ENCODE peak calls at places on chromosomes 7 and 10, in ten cellular contexts. P, S, F, C, T, M, Q, V, U and Y are unnamed samples.
A peak's percentile ranks its signal among the peaks of the same experiment; 100 is the strongest.

GRCh38 chr7:25014735-25015134 is 34.8 kb upstream of the OSBPL3 start:
- DNase-seq in P (no peak), S (no peak), F (no peak), C (no peak), T (peak; percentile 91), M (no peak), Q (no peak), V (peak; percentile 80), U (no peak), Y (no peak)

GRCh38 chr10:84375011-84375410 is 46.6 kb downstream of the CCSER2 start:
- DNase-seq in P (peak; percentile 34), S (peak; percentile 18), F (no peak), C (peak; percentile 58), T (peak; percentile 36), M (peak; percentile 44), Q (peak; percentile 47), V (peak; percentile 48), U (peak; percentile 77), Y (peak; percentile 1)

GRCh38 chr7:41711283-41712064 is 8.6 kb upstream of the INHBA start:
- DNase-seq in P (no peak), S (no peak), F (no peak), C (peak; percentile 23), T (peak; percentile 15), M (no peak), Q (no peak), V (no peak), U (no peak), Y (no peak)

GRCh38 chr7:135706858-135707569 is 21.0 kb downstream of the SLC13A4 start:
- DNase-seq in P (no peak), S (no peak), F (no peak), C (no peak), T (peak; percentile 54), M (no peak), Q (no peak), V (no peak), U (no peak), Y (no peak)

GRCh38 chr7:128322040-128322643 is 21.6 kb downstream of the RBM28 start:
- DNase-seq in P (peak; percentile 27), S (peak; percentile 40), F (no peak), C (peak; percentile 11), T (peak; percentile 56), M (peak; percentile 27), Q (peak; percentile 16), V (peak; percentile 71), U (peak; percentile 76), Y (peak; percentile 70)

GRCh38 chr7:76262683-76263402 is 39.6 kb upstream of the HSPB1 start:
- DNase-seq in P (peak; percentile 48), S (peak; percentile 77), F (no peak), C (peak; percentile 43), T (peak; percentile 45), M (peak; percentile 47), Q (peak; percentile 50), V (peak; percentile 67), U (peak; percentile 75), Y (peak; percentile 67)

GRCh38 chr7:149587331-149587645 is 89.7 kb upstream of the ZNF746 start:
- DNase-seq in P (no peak), S (no peak), F (no peak), C (no peak), T (no peak), M (no peak), Q (no peak), V (no peak), U (no peak), Y (no peak)

GRCh38 chr7:25522727-25523126 is 294.4 kb upstream of the NPVF start:
- DNase-seq in P (no peak), S (no peak), F (no peak), C (no peak), T (no peak), M (no peak), Q (no peak), V (no peak), U (no peak), Y (no peak)

GRCh38 chr10:17662193-17663138 is 18.5 kb downstream of the STAM start:
- DNase-seq in P (no peak), S (no peak), F (no peak), C (no peak), T (no peak), M (no peak), Q (no peak), V (no peak), U (no peak), Y (no peak)

GRCh38 chr7:452230-452751 is 67.4 kb downstream of the PDGFA start:
- DNase-seq in P (no peak), S (no peak), F (peak; percentile 54), C (no peak), T (no peak), M (no peak), Q (no peak), V (no peak), U (no peak), Y (no peak)

GRCh38 chr7:2583798-2584580 is 25.2 kb downstream of the IQCE start:
- DNase-seq in P (no peak), S (no peak), F (no peak), C (no peak), T (no peak), M (no peak), Q (no peak), V (no peak), U (no peak), Y (no peak)

GRCh38 chr10:70682920-70683600 is 10.8 kb downstream of the ADAMTS14 start:
- DNase-seq in P (no peak), S (no peak), F (no peak), C (no peak), T (no peak), M (no peak), Q (no peak), V (no peak), U (no peak), Y (no peak)

GRCh38 chr7:100484636-100485114 is 948 bp downstream of the NYAP1 start:
- DNase-seq in P (no peak), S (no peak), F (no peak), C (no peak), T (no peak), M (no peak), Q (no peak), V (no peak), U (no peak), Y (no peak)

GRCh38 chr10:102400598-102401321 is 5.3 kb downstream of the NFKB2 start:
- DNase-seq in P (no peak), S (no peak), F (peak; percentile 50), C (no peak), T (no peak), M (no peak), Q (no peak), V (no peak), U (no peak), Y (no peak)

GRCh38 chr7:4836206-4836661 is 25.6 kb downstream of the PAPOLB start:
- DNase-seq in P (no peak), S (no peak), F (no peak), C (no peak), T (no peak), M (no peak), Q (no peak), V (no peak), U (no peak), Y (no peak)

GRCh38 chr7:23680417-23681405 is 712 bp downstream of the FAM221A start:
- DNase-seq in P (peak; percentile 76), S (peak; percentile 87), F (peak; percentile 53), C (peak; percentile 45), T (peak; percentile 23), M (no peak), Q (peak; percentile 67), V (peak; percentile 62), U (peak; percentile 76), Y (no peak)

GRCh38 chr7:107998150-107998549 is 4.8 kb downstream of the LAMB1 start:
- DNase-seq in P (no peak), S (no peak), F (no peak), C (no peak), T (no peak), M (peak; percentile 81), Q (no peak), V (peak; percentile 43), U (no peak), Y (no peak)

GRCh38 chr10:71780722-71781121 is 7.4 kb upstream of the VSIR start:
- DNase-seq in P (no peak), S (no peak), F (no peak), C (no peak), T (no peak), M (no peak), Q (no peak), V (no peak), U (no peak), Y (no peak)